ENCODE peak calls at places on chromosomes 16 and 17, in five cellular contexts. K, M, Y, J and N are unnamed samples.

GRCh38 chr16:1817276-1817589 is 9.4 kb downstream of the HAGH start:
- DNase-seq in J (no peak), Y (no peak), M (no peak), K (no peak), N (no peak)

GRCh38 chr17:29615048-29615385 is 7.7 kb downstream of the CORO6 start:
- DNase-seq in Y (no peak), M (peak; percentile 62), K (no peak), J (no peak), N (peak; percentile 29)

GRCh38 chr17:75645501-75645888 is 12.3 kb downstream of the SMIM5 start:
- DNase-seq in K (peak; percentile 93), J (peak; percentile 87), Y (no peak), M (no peak), N (no peak)

GRCh38 chr17:67488161-67488560 is 111.1 kb downstream of the PITPNC1 start:
- DNase-seq in J (no peak), Y (no peak), K (no peak), M (no peak), N (peak; percentile 50)

GRCh38 chr16:59179446-59180082 is 445.4 kb upstream of the GOT2 start:
- DNase-seq in M (no peak), Y (no peak), J (no peak), K (no peak), N (peak; percentile 15)

GRCh38 chr16:16045879-16046278 is 96.5 kb downstream of the ABCC1 start:
- DNase-seq in K (no peak), M (peak; percentile 43), Y (no peak), J (no peak), N (no peak)

GRCh38 chr16:21697032-21697431 is 33.3 kb downstream of the OTOA start:
- DNase-seq in Y (no peak), J (peak; percentile 23), K (no peak), M (no peak), N (no peak)

GRCh38 chr16:81636298-81636960 is 142.7 kb upstream of the PLCG2 start:
- DNase-seq in J (no peak), Y (no peak), K (no peak), M (peak; percentile 88), N (peak; percentile 16)

GRCh38 chr16:85555549-85556455 is 57.3 kb upstream of the GSE1 start:
- DNase-seq in M (peak; percentile 61), Y (no peak), K (peak; percentile 70), J (peak; percentile 7), N (peak; percentile 41)

GRCh38 chr17:77696720-77697460 is 261.6 kb upstream of the TNRC6C start:
- DNase-seq in J (no peak), Y (no peak), M (no peak), K (peak; percentile 22), N (no peak)

GRCh38 chr16:11291021-11291716 is 10.0 kb upstream of the PRM1 start:
- DNase-seq in Y (no peak), J (no peak), M (no peak), K (no peak), N (no peak)

GRCh38 chr16:48384305-48384981 is 770 bp downstream of the SIAH1 start:
- DNase-seq in M (peak; percentile 70), J (peak; percentile 24), K (peak; percentile 81), Y (peak; percentile 40), N (peak; percentile 37)

GRCh38 chr17:14058051-14058450 is 11.3 kb upstream of the COX10 start:
- DNase-seq in K (no peak), M (no peak), J (no peak), Y (peak; percentile 49), N (peak; percentile 34)

GRCh38 chr17:82490512-82491195 is 28.9 kb upstream of the FOXK2 start:
- DNase-seq in M (no peak), Y (no peak), K (no peak), J (no peak), N (no peak)

GRCh38 chr16:14056970-14057369 is 14.1 kb upstream of the MRTFB start:
- DNase-seq in K (no peak), M (no peak), J (no peak), Y (no peak), N (peak; percentile 70)

GRCh38 chr16:67311607-67312449 is 14.7 kb downstream of the KCTD19 start:
- DNase-seq in K (peak; percentile 74), Y (peak; percentile 100), J (peak; percentile 100), M (no peak), N (peak; percentile 100)

GRCh38 chr17:17888371-17888770 is 51.6 kb upstream of the SREBF1 start:
- DNase-seq in Y (no peak), M (no peak), J (no peak), K (no peak), N (no peak)

GRCh38 chr17:59754547-59754946 is 47.1 kb downstream of the VMP1 start:
- DNase-seq in M (peak; percentile 18), K (peak; percentile 31), Y (peak; percentile 98), J (peak; percentile 96), N (peak; percentile 97)

GRCh38 chr17:48619821-48620496 is 4.9 kb upstream of the HOXB8 start:
- DNase-seq in Y (no peak), J (no peak), M (no peak), K (no peak), N (no peak)

GRCh38 chr16:72819345-72819744 is 228.6 kb downstream of the ZFHX3 start:
- DNase-seq in K (no peak), J (peak; percentile 28), Y (peak; percentile 74), M (no peak), N (peak; percentile 22)

GRCh38 chr17:50586421-50587247 is 26.1 kb downstream of the CACNA1G start:
- DNase-seq in M (no peak), K (no peak), Y (no peak), J (no peak), N (no peak)

GRCh38 chr17:50139950-50140885 is 10.3 kb upstream of the SAMD14 start:
- DNase-seq in J (peak; percentile 57), M (peak; percentile 70), Y (peak; percentile 73), K (peak; percentile 82), N (peak; percentile 84)

GRCh38 chr17:74659898-74660297 is 36.4 kb upstream of the CD300E start:
- DNase-seq in J (no peak), K (no peak), Y (no peak), M (peak; percentile 65), N (no peak)

GRCh38 chr16:83403751-83404150 is 404.0 kb upstream of the HSBP1 start:
- DNase-seq in M (no peak), Y (peak; percentile 85), J (peak; percentile 85), K (no peak), N (peak; percentile 7)

GRCh38 chr17:63358111-63358839 is 87.8 kb downstream of the CYB561 start:
- DNase-seq in K (no peak), J (peak; percentile 82), M (no peak), Y (peak; percentile 94), N (peak; percentile 94)

GRCh38 chr17:1641065-1641403 is 4.5 kb downstream of the SCARF1 start:
- DNase-seq in M (no peak), J (no peak), K (no peak), Y (no peak), N (no peak)

GRCh38 chr17:1645207-1646171 is at the start of gene SCARF1:
- DNase-seq in M (no peak), J (no peak), Y (no peak), K (no peak), N (no peak)

GRCh38 chr17:1643999-1644492 is 1.5 kb downstream of the SCARF1 start:
- DNase-seq in Y (no peak), K (no peak), M (no peak), J (no peak), N (peak; percentile 18)

GRCh38 chr17:1644493-1645206 is 882 bp downstream of the SCARF1 start:
- DNase-seq in K (no peak), J (peak; percentile 82), Y (peak; percentile 73), M (peak; percentile 44), N (no peak)

GRCh38 chr17:1643293-1643998 is 2.1 kb downstream of the SCARF1 start:
- DNase-seq in K (peak; percentile 92), M (peak; percentile 57), Y (no peak), J (peak; percentile 61), N (no peak)
- H3K4me3 ChIP-seq in K (peak overlapping the region; percentile 36), M (no peak overlapping the region), Y (peak overlapping the region; percentile 40), J (peak overlapping the region; percentile 49), N (peak overlapping the region; percentile 34)

DNA sequence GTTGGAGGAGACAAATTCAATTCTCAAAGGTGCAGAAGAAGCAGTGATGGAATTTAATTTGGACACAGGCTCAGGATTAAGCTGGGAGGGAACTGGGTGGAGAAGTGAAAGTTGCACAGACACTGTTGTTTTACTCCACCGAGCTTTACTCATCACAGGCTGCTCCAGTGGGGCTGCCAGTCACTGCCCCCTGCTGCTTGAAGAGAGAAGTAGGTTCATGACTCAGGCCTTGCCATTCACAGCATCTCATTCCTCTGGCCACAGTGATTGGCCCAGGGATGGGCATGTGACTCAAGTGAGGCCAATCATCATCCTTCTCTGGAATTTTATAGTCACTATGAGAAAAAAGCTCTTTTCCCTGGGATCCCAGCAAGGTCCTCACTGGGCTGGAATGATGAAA is 11.8 kb downstream of the GNAO1 start:
- DNase-seq in Y (peak; percentile 6), M (peak; percentile 75), J (peak; percentile 12), K (peak; percentile 25), N (peak; percentile 28)
- TF ChIP-seq CTCF in Y (peak; percentile 26), M (peak; percentile 58), J (peak; percentile 24), K (no peak), N (peak; percentile 23)

GRCh38 chr16:259226-259625 is 16.5 kb downstream of the RGS11 start:
- DNase-seq in J (no peak), M (no peak), Y (no peak), K (no peak), N (no peak)

GRCh38 chr16:255183-255582 is 20.6 kb downstream of the RGS11 start:
- DNase-seq in Y (no peak), J (no peak), K (no peak), M (no peak), N (no peak)

GRCh38 chr16:252366-253337 is 18.0 kb downstream of the FAM234A start:
- DNase-seq in J (no peak), M (no peak), Y (no peak), K (peak; percentile 46), N (peak; percentile 30)

GRCh38 chr16:253833-254232 is 19.2 kb downstream of the FAM234A start:
- DNase-seq in M (no peak), J (no peak), Y (no peak), K (no peak), N (no peak)

GRCh38 chr16:254461-254860 is 19.8 kb downstream of the FAM234A start:
- DNase-seq in M (no peak), K (no peak), Y (no peak), J (no peak), N (no peak)
- H3K4me3 ChIP-seq in M (no peak overlapping the region), K (no peak overlapping the region), Y (no peak overlapping the region), J (no peak overlapping the region), N (no peak overlapping the region)

GRCh38 chr17:64508683-64509082 is 1.9 kb downstream of the CEP95 start:
- DNase-seq in J (no peak), Y (no peak), K (no peak), M (no peak), N (no peak)

GRCh38 chr17:64509179-64509578 is 2.4 kb downstream of the CEP95 start:
- DNase-seq in J (no peak), Y (no peak), M (no peak), K (no peak), N (no peak)

GRCh38 chr17:64506576-64507417 is at the start of gene CEP95:
- DNase-seq in Y (peak; percentile 98), J (peak; percentile 99), M (peak; percentile 97), K (peak; percentile 97), N (peak; percentile 99)

GRCh38 chr17:64506201-64506575 is at the start of gene DDX5:
- DNase-seq in Y (peak; percentile 94), M (no peak), J (no peak), K (peak; percentile 99), N (peak; percentile 98)

DNA sequence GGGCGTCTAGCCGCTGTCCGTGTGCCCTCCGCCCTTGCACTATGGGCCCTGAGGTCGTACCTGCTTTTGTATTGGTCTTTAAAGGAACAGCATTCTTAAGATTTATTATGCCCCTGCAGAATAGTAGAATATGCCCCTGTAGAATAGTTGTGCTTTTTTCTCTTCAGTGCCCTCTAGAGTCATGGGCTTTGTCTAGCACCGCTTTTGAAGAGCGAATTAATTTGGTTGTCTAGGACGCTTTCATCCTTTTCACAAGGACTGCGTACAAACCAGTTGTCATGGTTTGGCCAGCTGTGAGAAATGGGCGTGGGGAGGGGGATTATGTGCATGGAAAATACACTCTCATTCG is 615 bp downstream of the CEP95 start:
- DNase-seq in K (peak; percentile 81), M (peak; percentile 80), Y (peak; percentile 68), J (peak; percentile 61), N (peak; percentile 81)
- TF ChIP-seq CTCF in K (peak; percentile 52), M (peak; percentile 43), Y (peak; percentile 50), J (no peak), N (peak; percentile 47)